ENCODE peak calls at places on chromosomes 5 and 9, in nine cellular contexts. C, Z, I, X, K, H, F, W and A are unnamed samples.

GRCh38 chr5:177131711-177132503 is 1.7 kb upstream of the NSD1 start:
- DNase-seq in C (no peak), Z (no peak), I (peak; percentile 32), X (no peak), K (peak; percentile 39), H (no peak), F (no peak), W (no peak), A (no peak)

GRCh38 chr5:107470007-107470582 is 200.6 kb downstream of the EFNA5 start:
- DNase-seq in C (no peak), Z (no peak), I (no peak), X (no peak), K (no peak), H (no peak), F (peak; percentile 77), W (no peak), A (no peak)

GRCh38 chr5:110366716-110367115 is 359.8 kb downstream of the TMEM232 start:
- DNase-seq in C (no peak), Z (no peak), I (no peak), X (no peak), K (no peak), H (no peak), F (no peak), W (no peak), A (no peak)

GRCh38 chr9:113343732-113344231 is 3.7 kb upstream of the WDR31 start:
- DNase-seq in C (peak; percentile 91), Z (peak; percentile 92), I (no peak), X (no peak), K (peak; percentile 91), H (peak; percentile 18), F (peak; percentile 15), W (peak; percentile 50), A (no peak)

GRCh38 chr5:39190311-39191102 is 28.9 kb downstream of the FYB1 start:
- DNase-seq in C (no peak), Z (no peak), I (no peak), X (no peak), K (no peak), H (no peak), F (no peak), W (no peak), A (no peak)

GRCh38 chr9:86126998-86127972 is 27.9 kb upstream of the GOLM1 start:
- DNase-seq in C (peak; percentile 37), Z (peak; percentile 31), I (no peak), X (no peak), K (peak; percentile 93), H (peak; percentile 83), F (peak; percentile 96), W (peak; percentile 88), A (peak; percentile 19)

GRCh38 chr9:4301971-4302427 is 2.1 kb upstream of the GLIS3 start:
- DNase-seq in C (peak; percentile 74), Z (peak; percentile 83), I (no peak), X (no peak), K (peak; percentile 95), H (peak; percentile 25), F (peak; percentile 95), W (peak; percentile 93), A (peak; percentile 49)

GRCh38 chr9:36101916-36102741 is 34.4 kb upstream of the GLIPR2 start:
- DNase-seq in C (no peak), Z (peak; percentile 58), I (no peak), X (no peak), K (peak; percentile 97), H (no peak), F (peak; percentile 100), W (peak; percentile 89), A (peak; percentile 92)

GRCh38 chr9:121890746-121891145 is 202.4 kb downstream of the TTLL11 start:
- DNase-seq in C (no peak), Z (no peak), I (no peak), X (no peak), K (no peak), H (no peak), F (no peak), W (no peak), A (no peak)

GRCh38 chr5:167381457-167381856 is 910.0 kb upstream of the WWC1 start:
- DNase-seq in C (no peak), Z (no peak), I (no peak), X (no peak), K (no peak), H (no peak), F (no peak), W (no peak), A (no peak)

GRCh38 chr9:121612511-121612998 is 38.9 kb upstream of the DAB2IP start:
- DNase-seq in C (peak; percentile 53), Z (no peak), I (no peak), X (no peak), K (no peak), H (peak; percentile 63), F (no peak), W (no peak), A (no peak)

GRCh38 chr5:125835293-125836172 is 587.7 kb upstream of the GRAMD2B start:
- DNase-seq in C (peak; percentile 29), Z (no peak), I (no peak), X (no peak), K (peak; percentile 80), H (no peak), F (peak; percentile 47), W (peak; percentile 66), A (no peak)

GRCh38 chr5:33743089-33743488 is 148.7 kb downstream of the ADAMTS12 start:
- DNase-seq in C (no peak), Z (no peak), I (no peak), X (no peak), K (peak; percentile 25), H (no peak), F (no peak), W (no peak), A (no peak)

GRCh38 chr9:87596862-87597261 is 99.2 kb downstream of the DAPK1 start:
- DNase-seq in C (peak; percentile 38), Z (peak; percentile 52), I (no peak), X (no peak), K (peak; percentile 69), H (peak; percentile 7), F (no peak), W (peak; percentile 55), A (no peak)

GRCh38 chr5:151128817-151129216 is 28.8 kb downstream of the ANXA6 start:
- DNase-seq in C (no peak), Z (no peak), I (no peak), X (no peak), K (no peak), H (no peak), F (no peak), W (no peak), A (no peak)

GRCh38 chr9:110126986-110127864 is 80.7 kb downstream of the C9orf152 start:
- DNase-seq in C (peak; percentile 90), Z (peak; percentile 77), I (no peak), X (no peak), K (peak; percentile 97), H (peak; percentile 5), F (peak; percentile 55), W (peak; percentile 97), A (peak; percentile 41)

GRCh38 chr5:145283101-145283500 is 552.0 kb downstream of the PRELID2 start:
- DNase-seq in C (no peak), Z (no peak), I (no peak), X (no peak), K (peak; percentile 16), H (no peak), F (no peak), W (peak; percentile 6), A (no peak)

GRCh38 chr5:39475055-39475454 is 50.3 kb upstream of the DAB2 start:
- DNase-seq in C (no peak), Z (peak; percentile 36), I (no peak), X (no peak), K (peak; percentile 18), H (no peak), F (no peak), W (no peak), A (no peak)

GRCh38 chr9:4517274-4517673 is 27.0 kb downstream of the SLC1A1 start:
- DNase-seq in C (no peak), Z (no peak), I (no peak), X (no peak), K (no peak), H (no peak), F (peak; percentile 20), W (no peak), A (no peak)

GRCh38 chr9:103407260-103407659 is 412.1 kb downstream of the CYLC2 start:
- DNase-seq in C (no peak), Z (no peak), I (no peak), X (no peak), K (no peak), H (no peak), F (no peak), W (no peak), A (no peak)

DNA sequence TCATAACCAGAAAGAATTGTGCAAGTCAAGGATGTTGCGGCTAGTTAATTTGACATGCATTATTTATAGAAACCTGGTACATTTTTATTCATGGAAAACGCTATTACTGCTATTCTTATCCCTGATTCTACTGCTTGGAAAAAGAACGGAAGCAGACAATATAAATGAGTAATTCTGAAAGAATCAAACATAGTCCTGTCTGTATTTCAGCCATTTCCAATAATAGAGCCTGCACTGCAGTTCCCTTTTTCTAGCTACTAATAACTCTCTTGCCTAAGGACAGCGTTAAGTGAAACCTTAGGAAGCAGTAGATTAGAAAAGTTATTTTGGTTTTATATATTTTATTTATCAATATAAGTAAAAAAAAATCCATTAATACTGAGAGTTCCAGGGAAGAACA is 414.9 kb downstream of the CYLC2 start:
- DNase-seq in C (no peak), Z (no peak), I (no peak), X (no peak), K (no peak), H (no peak), F (no peak), W (no peak), A (no peak)
- TF ChIP-seq CTCF in C (no peak), Z (no peak), I (no peak), X (no peak), K (no peak), H (no peak), F (no peak), W (no peak), A (no peak)

DNA sequence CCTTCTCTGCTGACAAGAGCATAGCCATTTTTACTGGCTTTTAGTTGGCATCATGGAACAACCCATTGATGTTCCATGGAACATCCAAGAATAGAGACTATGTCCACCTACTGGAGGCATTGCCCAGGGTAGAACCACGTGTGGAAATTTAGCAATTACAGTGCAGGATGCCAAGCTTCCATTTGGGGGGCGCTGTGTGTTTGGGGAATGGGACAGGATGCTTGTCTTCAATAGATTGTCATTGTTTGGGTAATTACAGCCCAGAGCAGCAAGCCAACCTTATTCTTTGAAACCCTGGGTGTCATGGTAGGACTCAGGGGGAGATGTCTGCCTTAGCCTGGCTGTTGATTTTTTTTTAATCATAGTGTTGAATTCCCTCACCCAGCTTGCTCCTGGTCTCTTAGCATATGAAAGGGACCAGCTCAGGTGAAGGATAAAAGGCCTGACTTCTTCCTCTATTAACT is 171.1 kb downstream of the DOCK2 start:
- DNase-seq in C (no peak), Z (no peak), I (no peak), X (no peak), K (no peak), H (no peak), F (no peak), W (no peak), A (no peak)
- TF ChIP-seq CTCF in C (no peak), Z (no peak), I (no peak), X (no peak), K (peak; percentile 8), H (no peak), F (no peak), W (no peak), A (no peak)

GRCh38 chr5:159732220-159732619 is 184.1 kb upstream of the ADRA1B start:
- DNase-seq in C (no peak), Z (no peak), I (no peak), X (no peak), K (no peak), H (no peak), F (peak; percentile 43), W (no peak), A (peak; percentile 12)
- TF ChIP-seq CTCF in C (no peak), Z (no peak), I (no peak), X (no peak), K (no peak), H (no peak), F (no peak), W (no peak), A (no peak)

GRCh38 chr5:8954801-8955200 is 591.1 kb downstream of the SEMA5A start:
- DNase-seq in C (no peak), Z (no peak), I (no peak), X (no peak), K (no peak), H (no peak), F (no peak), W (peak; percentile 33), A (no peak)
- TF ChIP-seq CTCF in C (no peak), Z (no peak), I (no peak), X (no peak), K (no peak), H (no peak), F (peak; percentile 18), W (peak; percentile 27), A (no peak)